ENCODE peak calls at places on chromosomes 13 and 19, in nine cellular contexts. One of them, this sample, is unnamed.
A peak's percentile ranks its signal among the peaks of the same experiment; 100 is the strongest.

GRCh38 chr19:55440411-55441105 is 2.5 kb downstream of the SHISA7 start:
- DNase-seq in hepatic stellate cell: no peak
- DNase-seq in EL: peak; percentile 22
- DNase-seq in stimulated activated CD4-positive, alpha-beta T cell treated with anti-CD3 and anti-CD28 coated beads, Interleukin-4, amount 100 ng/mL, for 4 hours: no peak
- DNase-seq in AG10803: no peak
- DNase-seq in GM23338: peak; percentile 89
- DNase-seq in ecto neural progenitor cell: no peak
- DNase-seq in hypothalamus: no peak
- DNase-seq in hippocampal formation: no peak
- DNase-seq in this sample: no peak

GRCh38 chr13:36736119-36736726 is 62.4 kb downstream of the SERTM1 start:
- DNase-seq in AG10803: peak; percentile 67
- DNase-seq in stimulated activated CD4-positive, alpha-beta T cell treated with anti-CD3 and anti-CD28 coated beads, Interleukin-4, amount 100 ng/mL, for 4 hours: no peak
- DNase-seq in GM23338: peak; percentile 74
- DNase-seq in hepatic stellate cell: peak; percentile 30
- DNase-seq in ecto neural progenitor cell: peak; percentile 53
- DNase-seq in hypothalamus: no peak
- DNase-seq in EL: peak; percentile 46
- DNase-seq in hippocampal formation: peak; percentile 66
- DNase-seq in this sample: peak; percentile 80

GRCh38 chr13:73450583-73450982 is 391.8 kb downstream of the KLF5 start:
- DNase-seq in hippocampal formation: no peak
- DNase-seq in EL: no peak
- DNase-seq in stimulated activated CD4-positive, alpha-beta T cell treated with anti-CD3 and anti-CD28 coated beads, Interleukin-4, amount 100 ng/mL, for 4 hours: no peak
- DNase-seq in hepatic stellate cell: no peak
- DNase-seq in GM23338: no peak
- DNase-seq in hypothalamus: no peak
- DNase-seq in ecto neural progenitor cell: no peak
- DNase-seq in AG10803: no peak
- DNase-seq in this sample: peak; percentile 66

GRCh38 chr13:51244637-51245405 is 22.6 kb downstream of the FAM124A start:
- DNase-seq in GM23338: peak; percentile 71
- DNase-seq in EL: no peak
- DNase-seq in hepatic stellate cell: no peak
- DNase-seq in stimulated activated CD4-positive, alpha-beta T cell treated with anti-CD3 and anti-CD28 coated beads, Interleukin-4, amount 100 ng/mL, for 4 hours: no peak
- DNase-seq in AG10803: no peak
- DNase-seq in hippocampal formation: no peak
- DNase-seq in ecto neural progenitor cell: no peak
- DNase-seq in hypothalamus: no peak
- DNase-seq in this sample: no peak

GRCh38 chr13:41231786-41232185 is 31.6 kb downstream of the MTRF1 start:
- DNase-seq in hypothalamus: no peak
- DNase-seq in AG10803: no peak
- DNase-seq in ecto neural progenitor cell: no peak
- DNase-seq in hippocampal formation: no peak
- DNase-seq in GM23338: no peak
- DNase-seq in EL: no peak
- DNase-seq in hepatic stellate cell: no peak
- DNase-seq in stimulated activated CD4-positive, alpha-beta T cell treated with anti-CD3 and anti-CD28 coated beads, Interleukin-4, amount 100 ng/mL, for 4 hours: no peak
- DNase-seq in this sample: no peak

GRCh38 chr19:12676384-12676792 is 5.3 kb downstream of the DHPS start:
- DNase-seq in ecto neural progenitor cell: peak; percentile 91
- DNase-seq in hippocampal formation: no peak
- DNase-seq in stimulated activated CD4-positive, alpha-beta T cell treated with anti-CD3 and anti-CD28 coated beads, Interleukin-4, amount 100 ng/mL, for 4 hours: peak; percentile 78
- DNase-seq in AG10803: peak; percentile 67
- DNase-seq in GM23338: peak; percentile 96
- DNase-seq in hypothalamus: peak; percentile 26
- DNase-seq in EL: peak; percentile 79
- DNase-seq in hepatic stellate cell: peak; percentile 88
- DNase-seq in this sample: peak; percentile 89

GRCh38 chr19:772730-773436 is 22.0 kb downstream of the MISP start:
- DNase-seq in stimulated activated CD4-positive, alpha-beta T cell treated with anti-CD3 and anti-CD28 coated beads, Interleukin-4, amount 100 ng/mL, for 4 hours: no peak
- DNase-seq in hepatic stellate cell: no peak
- DNase-seq in EL: no peak
- DNase-seq in AG10803: no peak
- DNase-seq in ecto neural progenitor cell: no peak
- DNase-seq in GM23338: peak; percentile 72
- DNase-seq in hypothalamus: no peak
- DNase-seq in hippocampal formation: no peak
- DNase-seq in this sample: no peak

GRCh38 chr13:20782116-20782708 is 8.5 kb upstream of the EEF1AKMT1 start:
- DNase-seq in hepatic stellate cell: no peak
- DNase-seq in stimulated activated CD4-positive, alpha-beta T cell treated with anti-CD3 and anti-CD28 coated beads, Interleukin-4, amount 100 ng/mL, for 4 hours: no peak
- DNase-seq in GM23338: no peak
- DNase-seq in ecto neural progenitor cell: no peak
- DNase-seq in EL: no peak
- DNase-seq in hippocampal formation: no peak
- DNase-seq in hypothalamus: no peak
- DNase-seq in AG10803: no peak
- DNase-seq in this sample: no peak

GRCh38 chr13:99074693-99075092 is 96.8 kb upstream of the DOCK9 start:
- DNase-seq in ecto neural progenitor cell: no peak
- DNase-seq in EL: no peak
- DNase-seq in stimulated activated CD4-positive, alpha-beta T cell treated with anti-CD3 and anti-CD28 coated beads, Interleukin-4, amount 100 ng/mL, for 4 hours: no peak
- DNase-seq in hippocampal formation: no peak
- DNase-seq in AG10803: no peak
- DNase-seq in hypothalamus: no peak
- DNase-seq in hepatic stellate cell: no peak
- DNase-seq in GM23338: no peak
- DNase-seq in this sample: no peak

GRCh38 chr19:12126707-12127106 is 13.4 kb downstream of the ZNF20 start:
- DNase-seq in EL: no peak
- DNase-seq in AG10803: no peak
- DNase-seq in ecto neural progenitor cell: no peak
- DNase-seq in hepatic stellate cell: no peak
- DNase-seq in GM23338: peak; percentile 64
- DNase-seq in hippocampal formation: no peak
- DNase-seq in hypothalamus: no peak
- DNase-seq in stimulated activated CD4-positive, alpha-beta T cell treated with anti-CD3 and anti-CD28 coated beads, Interleukin-4, amount 100 ng/mL, for 4 hours: no peak
- DNase-seq in this sample: peak; percentile 64

GRCh38 chr19:31555634-31556215 is 206.5 kb upstream of the TSHZ3 start:
- DNase-seq in stimulated activated CD4-positive, alpha-beta T cell treated with anti-CD3 and anti-CD28 coated beads, Interleukin-4, amount 100 ng/mL, for 4 hours: no peak
- DNase-seq in AG10803: no peak
- DNase-seq in EL: no peak
- DNase-seq in hippocampal formation: no peak
- DNase-seq in hepatic stellate cell: no peak
- DNase-seq in ecto neural progenitor cell: no peak
- DNase-seq in GM23338: no peak
- DNase-seq in hypothalamus: no peak
- DNase-seq in this sample: peak; percentile 49

GRCh38 chr19:29520390-29520789 is 5.4 kb upstream of the VSTM2B start:
- DNase-seq in EL: no peak
- DNase-seq in GM23338: no peak
- DNase-seq in AG10803: no peak
- DNase-seq in hippocampal formation: no peak
- DNase-seq in ecto neural progenitor cell: no peak
- DNase-seq in hepatic stellate cell: no peak
- DNase-seq in stimulated activated CD4-positive, alpha-beta T cell treated with anti-CD3 and anti-CD28 coated beads, Interleukin-4, amount 100 ng/mL, for 4 hours: no peak
- DNase-seq in hypothalamus: no peak
- DNase-seq in this sample: no peak

GRCh38 chr13:59625121-59625520 is 538.6 kb downstream of the DIAPH3 start:
- DNase-seq in hepatic stellate cell: no peak
- DNase-seq in hippocampal formation: no peak
- DNase-seq in hypothalamus: no peak
- DNase-seq in stimulated activated CD4-positive, alpha-beta T cell treated with anti-CD3 and anti-CD28 coated beads, Interleukin-4, amount 100 ng/mL, for 4 hours: no peak
- DNase-seq in ecto neural progenitor cell: no peak
- DNase-seq in EL: no peak
- DNase-seq in AG10803: no peak
- DNase-seq in GM23338: no peak
- DNase-seq in this sample: peak; percentile 86

GRCh38 chr19:13396256-13397080 is 109.8 kb downstream of the CACNA1A start:
- DNase-seq in ecto neural progenitor cell: peak; percentile 78
- DNase-seq in GM23338: peak; percentile 97
- DNase-seq in AG10803: peak; percentile 71
- DNase-seq in hippocampal formation: no peak
- DNase-seq in hypothalamus: peak; percentile 6
- DNase-seq in hepatic stellate cell: peak; percentile 35
- DNase-seq in stimulated activated CD4-positive, alpha-beta T cell treated with anti-CD3 and anti-CD28 coated beads, Interleukin-4, amount 100 ng/mL, for 4 hours: no peak
- DNase-seq in EL: peak; percentile 83
- DNase-seq in this sample: peak; percentile 35

GRCh38 chr13:71797487-71797886 is 69.5 kb downstream of the DACH1 start:
- DNase-seq in hepatic stellate cell: no peak
- DNase-seq in ecto neural progenitor cell: no peak
- DNase-seq in EL: no peak
- DNase-seq in stimulated activated CD4-positive, alpha-beta T cell treated with anti-CD3 and anti-CD28 coated beads, Interleukin-4, amount 100 ng/mL, for 4 hours: no peak
- DNase-seq in hippocampal formation: no peak
- DNase-seq in AG10803: no peak
- DNase-seq in GM23338: no peak
- DNase-seq in hypothalamus: no peak
- DNase-seq in this sample: no peak

GRCh38 chr13:88590574-88590973 is 919.4 kb downstream of the SLITRK5 start:
- DNase-seq in EL: no peak
- DNase-seq in hippocampal formation: no peak
- DNase-seq in AG10803: no peak
- DNase-seq in hypothalamus: no peak
- DNase-seq in ecto neural progenitor cell: no peak
- DNase-seq in GM23338: no peak
- DNase-seq in stimulated activated CD4-positive, alpha-beta T cell treated with anti-CD3 and anti-CD28 coated beads, Interleukin-4, amount 100 ng/mL, for 4 hours: no peak
- DNase-seq in hepatic stellate cell: no peak
- DNase-seq in this sample: no peak

GRCh38 chr19:17332677-17333581 is 1.7 kb downstream of the ANO8 start:
- DNase-seq in hepatic stellate cell: no peak
- DNase-seq in ecto neural progenitor cell: peak; percentile 67
- DNase-seq in stimulated activated CD4-positive, alpha-beta T cell treated with anti-CD3 and anti-CD28 coated beads, Interleukin-4, amount 100 ng/mL, for 4 hours: no peak
- DNase-seq in GM23338: peak; percentile 94
- DNase-seq in hippocampal formation: no peak
- DNase-seq in EL: peak; percentile 58
- DNase-seq in AG10803: peak; percentile 48
- DNase-seq in hypothalamus: no peak
- DNase-seq in this sample: no peak

GRCh38 chr13:91134773-91135124 is 212.7 kb upstream of the MIR17HG start:
- DNase-seq in stimulated activated CD4-positive, alpha-beta T cell treated with anti-CD3 and anti-CD28 coated beads, Interleukin-4, amount 100 ng/mL, for 4 hours: no peak
- DNase-seq in AG10803: no peak
- DNase-seq in GM23338: no peak
- DNase-seq in hippocampal formation: no peak
- DNase-seq in hepatic stellate cell: no peak
- DNase-seq in EL: no peak
- DNase-seq in ecto neural progenitor cell: no peak
- DNase-seq in hypothalamus: no peak
- DNase-seq in this sample: no peak

GRCh38 chr13:109684836-109685602 is 101.4 kb downstream of the IRS2 start:
- DNase-seq in hypothalamus: no peak
- DNase-seq in stimulated activated CD4-positive, alpha-beta T cell treated with anti-CD3 and anti-CD28 coated beads, Interleukin-4, amount 100 ng/mL, for 4 hours: no peak
- DNase-seq in AG10803: no peak
- DNase-seq in GM23338: no peak
- DNase-seq in hippocampal formation: no peak
- DNase-seq in EL: no peak
- DNase-seq in ecto neural progenitor cell: peak; percentile 16
- DNase-seq in hepatic stellate cell: no peak
- DNase-seq in this sample: peak; percentile 15

GRCh38 chr19:28943651-28944050 is 269.3 kb downstream of the UQCRFS1 start:
- DNase-seq in GM23338: peak; percentile 53
- DNase-seq in ecto neural progenitor cell: no peak
- DNase-seq in AG10803: no peak
- DNase-seq in hepatic stellate cell: no peak
- DNase-seq in EL: no peak
- DNase-seq in hypothalamus: no peak
- DNase-seq in stimulated activated CD4-positive, alpha-beta T cell treated with anti-CD3 and anti-CD28 coated beads, Interleukin-4, amount 100 ng/mL, for 4 hours: no peak
- DNase-seq in hippocampal formation: no peak
- DNase-seq in this sample: no peak

GRCh38 chr13:44128522-44128921 is 245.1 kb upstream of the SERP2 start:
- DNase-seq in ecto neural progenitor cell: no peak
- DNase-seq in GM23338: no peak
- DNase-seq in hippocampal formation: peak; percentile 50
- DNase-seq in stimulated activated CD4-positive, alpha-beta T cell treated with anti-CD3 and anti-CD28 coated beads, Interleukin-4, amount 100 ng/mL, for 4 hours: no peak
- DNase-seq in AG10803: peak; percentile 79
- DNase-seq in hepatic stellate cell: no peak
- DNase-seq in hypothalamus: no peak
- DNase-seq in EL: peak; percentile 9
- DNase-seq in this sample: no peak

GRCh38 chr13:34678154-34678553 is 263.9 kb upstream of the NBEA start:
- DNase-seq in ecto neural progenitor cell: no peak
- DNase-seq in AG10803: no peak
- DNase-seq in EL: peak; percentile 67
- DNase-seq in hypothalamus: no peak
- DNase-seq in stimulated activated CD4-positive, alpha-beta T cell treated with anti-CD3 and anti-CD28 coated beads, Interleukin-4, amount 100 ng/mL, for 4 hours: no peak
- DNase-seq in GM23338: no peak
- DNase-seq in hippocampal formation: no peak
- DNase-seq in hepatic stellate cell: peak; percentile 12
- DNase-seq in this sample: peak; percentile 64

GRCh38 chr13:113592571-113592970 is 8.0 kb downstream of the TFDP1 start:
- DNase-seq in hippocampal formation: no peak
- DNase-seq in hepatic stellate cell: peak; percentile 29
- DNase-seq in GM23338: no peak
- DNase-seq in ecto neural progenitor cell: peak; percentile 29
- DNase-seq in hypothalamus: no peak
- DNase-seq in AG10803: no peak
- DNase-seq in stimulated activated CD4-positive, alpha-beta T cell treated with anti-CD3 and anti-CD28 coated beads, Interleukin-4, amount 100 ng/mL, for 4 hours: no peak
- DNase-seq in EL: peak; percentile 13
- DNase-seq in this sample: no peak

This sample was measured in trophoblast cell.